ENCODE peak calls at places on chromosomes 6 and 20, in nine cellular contexts. E, P, I, F, V, J, M, T and D are unnamed samples.

GRCh38 chr6:153032255-153032882 is 29.9 kb upstream of the MTRF1L start:
- DNase-seq in M (peak; percentile 71), J (no peak), P (peak; percentile 85), T (no peak), F (peak; percentile 67), I (no peak), V (peak; percentile 18), E (peak; percentile 9), D (no peak)

GRCh38 chr20:32599783-32600340 is 14.7 kb upstream of the NOL4L start:
- DNase-seq in P (no peak), T (no peak), M (no peak), I (no peak), J (no peak), V (no peak), E (no peak), F (no peak), D (no peak)

GRCh38 chr6:160812097-160812496 is 110.1 kb downstream of the PLG start:
- DNase-seq in V (no peak), J (no peak), E (no peak), F (no peak), P (no peak), I (no peak), M (no peak), T (no peak), D (no peak)

GRCh38 chr6:6890400-6890858 is 217.3 kb upstream of the RREB1 start:
- DNase-seq in F (no peak), V (no peak), P (no peak), I (no peak), M (peak; percentile 35), E (peak; percentile 57), T (no peak), J (peak; percentile 61), D (no peak)

GRCh38 chr20:44182863-44183262 is 4.1 kb downstream of the JPH2 start:
- DNase-seq in F (no peak), V (no peak), P (no peak), E (no peak), M (no peak), J (no peak), I (no peak), T (no peak), D (no peak)

GRCh38 chr20:17281478-17281877 is 54.6 kb downstream of the PCSK2 start:
- DNase-seq in T (no peak), V (peak; percentile 47), I (no peak), P (no peak), E (peak; percentile 74), F (peak; percentile 1), J (peak; percentile 53), M (peak; percentile 49), D (no peak)

GRCh38 chr6:40444811-40445210 is 142.4 kb downstream of the LRFN2 start:
- DNase-seq in T (no peak), P (no peak), E (no peak), F (no peak), J (no peak), M (peak; percentile 75), V (no peak), I (no peak), D (peak; percentile 14)

GRCh38 chr6:52553719-52554118 is 23.1 kb downstream of the TRAM2 start:
- DNase-seq in P (no peak), V (no peak), F (no peak), E (no peak), M (no peak), J (no peak), T (no peak), I (no peak), D (no peak)

GRCh38 chr20:47775039-47775438 is 10.2 kb downstream of the SULF2 start:
- DNase-seq in M (no peak), P (no peak), J (no peak), T (no peak), E (no peak), F (no peak), I (no peak), V (peak; percentile 12), D (no peak)

GRCh38 chr6:142824491-142824890 is 120.5 kb downstream of the HIVEP2 start:
- DNase-seq in P (no peak), M (no peak), J (no peak), E (no peak), F (no peak), T (no peak), V (no peak), I (no peak), D (no peak)

GRCh38 chr20:48538058-48538825 is 289.6 kb downstream of the PREX1 start:
- DNase-seq in F (peak; percentile 97), P (peak; percentile 59), E (peak; percentile 48), V (no peak), J (peak; percentile 34), T (no peak), I (no peak), M (no peak), D (peak; percentile 7)

GRCh38 chr6:142927904-142928303 is 17.1 kb downstream of the HIVEP2 start:
- DNase-seq in E (no peak), M (no peak), P (peak; percentile 29), J (no peak), F (no peak), I (no peak), T (no peak), V (peak; percentile 69), D (no peak)

GRCh38 chr6:155274533-155274932 is 10.7 kb downstream of the CLDN20 start:
- DNase-seq in P (peak; percentile 56), F (peak; percentile 80), V (no peak), E (no peak), T (no peak), M (no peak), J (no peak), I (peak; percentile 45), D (no peak)

GRCh38 chr6:131295081-131295480 is 159.8 kb downstream of the AKAP7 start:
- DNase-seq in M (no peak), V (no peak), F (no peak), P (no peak), E (no peak), I (no peak), T (no peak), J (no peak), D (no peak)

GRCh38 chr6:131292145-131292938 is 157.1 kb downstream of the AKAP7 start:
- DNase-seq in P (no peak), F (no peak), T (no peak), M (no peak), I (no peak), J (no peak), E (peak; percentile 7), V (no peak), D (no peak)

GRCh38 chr6:131290955-131291354 is 155.7 kb downstream of the AKAP7 start:
- DNase-seq in E (no peak), J (no peak), M (no peak), P (no peak), V (no peak), F (no peak), T (no peak), I (no peak), D (no peak)

GRCh38 chr6:131288214-131288613 is 152.9 kb downstream of the AKAP7 start:
- DNase-seq in I (no peak), F (no peak), V (no peak), P (no peak), M (no peak), J (no peak), E (no peak), T (no peak), D (no peak)

GRCh38 chr6:131293472-131293911 is 158.2 kb downstream of the AKAP7 start:
- DNase-seq in J (no peak), E (no peak), V (no peak), F (no peak), M (no peak), I (no peak), T (no peak), P (no peak), D (no peak)
- H3K4me3 ChIP-seq in J (no peak overlapping the region), E (no peak overlapping the region), V (no peak overlapping the region), F (no peak overlapping the region), M (no peak overlapping the region), I (no peak overlapping the region), T (no peak overlapping the region), P (no peak overlapping the region), D (no peak overlapping the region)

GRCh38 chr6:43285415-43285814 is 12.6 kb upstream of the SLC22A7 start:
- DNase-seq in F (no peak), E (no peak), P (no peak), J (no peak), T (no peak), V (no peak), I (no peak), M (no peak), D (no peak)

GRCh38 chr6:43283514-43283901 is 14.6 kb upstream of the SLC22A7 start:
- DNase-seq in M (no peak), P (no peak), T (no peak), I (no peak), J (no peak), F (no peak), V (no peak), E (no peak), D (no peak)

GRCh38 chr6:43285832-43286231 is 12.2 kb upstream of the SLC22A7 start:
- DNase-seq in J (no peak), P (no peak), F (no peak), V (no peak), E (no peak), M (no peak), T (no peak), I (no peak), D (no peak)

GRCh38 chr6:43283905-43284304 is 14.2 kb upstream of the SLC22A7 start:
- DNase-seq in J (no peak), P (no peak), I (no peak), E (no peak), F (no peak), V (no peak), T (no peak), M (no peak), D (no peak)

GRCh38 chr6:43284986-43285385 is 13.1 kb upstream of the SLC22A7 start:
- DNase-seq in I (no peak), T (no peak), F (no peak), M (no peak), V (no peak), P (no peak), J (no peak), E (no peak), D (no peak)
- H3K4me3 ChIP-seq in I (no peak overlapping the region), T (no peak overlapping the region), F (no peak overlapping the region), M (peak overlapping the region; percentile 25), V (no peak overlapping the region), P (no peak overlapping the region), J (no peak overlapping the region), E (peak overlapping the region; percentile 7), D (no peak overlapping the region)

DNA sequence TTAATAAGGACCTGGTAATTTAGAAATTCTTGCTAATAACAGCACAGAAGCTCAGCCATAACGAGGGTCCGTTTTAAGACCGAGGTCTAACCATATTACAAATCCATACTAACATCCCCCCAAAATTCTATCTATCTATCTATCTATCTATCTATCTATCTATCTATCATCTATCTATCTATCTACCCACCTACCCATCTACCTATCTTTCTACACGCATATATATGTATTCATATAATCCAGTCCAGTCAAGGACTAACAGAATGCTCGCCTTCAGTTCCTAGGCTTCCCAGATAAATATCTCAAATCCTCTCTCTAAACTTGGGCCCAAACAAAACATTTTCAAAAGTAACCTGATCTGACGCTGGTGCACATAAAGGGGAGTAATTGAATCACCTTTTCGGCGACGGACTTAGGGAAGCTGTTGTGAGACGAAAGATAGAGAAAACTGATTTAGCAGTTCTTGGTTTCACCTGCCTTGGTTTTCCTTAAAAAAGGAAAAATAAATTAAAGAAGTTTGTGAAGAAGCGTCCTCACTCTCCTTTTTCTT is 14.5 kb downstream of the HMGN4 start:
- DNase-seq in M (no peak), T (no peak), E (peak; percentile 30), I (no peak), F (no peak), P (no peak), J (no peak), V (no peak), D (no peak)
- H3K4me3 ChIP-seq in M (peak overlapping the region; percentile 61), T (peak overlapping the region; percentile 89), E (peak overlapping the region; percentile 85), I (no peak overlapping the region), F (peak overlapping the region; percentile 82), P (peak overlapping the region; percentile 52), J (no peak overlapping the region), V (peak overlapping the region; percentile 76), D (peak overlapping the region; percentile 49)

GRCh38 chr6:118715371-118715770 is 64.0 kb upstream of the CEP85L start:
- DNase-seq in V (no peak), J (no peak), F (no peak), I (no peak), T (no peak), M (no peak), E (no peak), P (no peak), D (no peak)
- H3K4me3 ChIP-seq in V (no peak overlapping the region), J (no peak overlapping the region), F (no peak overlapping the region), I (no peak overlapping the region), T (no peak overlapping the region), M (no peak overlapping the region), E (no peak overlapping the region), P (no peak overlapping the region), D (no peak overlapping the region)